ENCODE peak calls at places on chromosomes 16 and 17, in six cellular contexts. One of them, this sample, is unnamed.

GRCh38 chr17:9821921-9822320 is at the start of gene GSG1L2:
- DNase-seq in cardiac fibroblast: no peak
- DNase-seq in progenitor cell of endocrine pancreas: no peak
- DNase-seq in AG09319: no peak
- DNase-seq in omental fat pad: no peak
- DNase-seq in WTC11: no peak
- DNase-seq in this sample: no peak

GRCh38 chr16:87963400-87963799 is 12.2 kb downstream of the BANP start:
- DNase-seq in cardiac fibroblast: peak; percentile 93
- DNase-seq in WTC11: no peak
- DNase-seq in omental fat pad: no peak
- DNase-seq in progenitor cell of endocrine pancreas: no peak
- DNase-seq in AG09319: no peak
- DNase-seq in this sample: no peak

GRCh38 chr17:59754547-59754946 is 47.1 kb downstream of the VMP1 start:
- DNase-seq in AG09319: peak; percentile 55
- DNase-seq in progenitor cell of endocrine pancreas: no peak
- DNase-seq in WTC11: no peak
- DNase-seq in omental fat pad: no peak
- DNase-seq in cardiac fibroblast: peak; percentile 97
- DNase-seq in this sample: peak; percentile 74

GRCh38 chr17:42311240-42312034 is 23.1 kb downstream of the STAT5A start:
- DNase-seq in AG09319: peak; percentile 84
- DNase-seq in WTC11: peak; percentile 45
- DNase-seq in cardiac fibroblast: peak; percentile 93
- DNase-seq in omental fat pad: peak; percentile 73
- DNase-seq in progenitor cell of endocrine pancreas: no peak
- DNase-seq in this sample: peak; percentile 61

GRCh38 chr17:46877466-46877865 is 26.1 kb downstream of the WNT9B start:
- DNase-seq in omental fat pad: no peak
- DNase-seq in cardiac fibroblast: no peak
- DNase-seq in AG09319: no peak
- DNase-seq in WTC11: no peak
- DNase-seq in progenitor cell of endocrine pancreas: no peak
- DNase-seq in this sample: no peak

GRCh38 chr17:19876524-19877161 is 8.9 kb upstream of the ULK2 start:
- DNase-seq in omental fat pad: no peak
- DNase-seq in progenitor cell of endocrine pancreas: no peak
- DNase-seq in cardiac fibroblast: no peak
- DNase-seq in AG09319: no peak
- DNase-seq in WTC11: no peak
- DNase-seq in this sample: no peak

GRCh38 chr17:1730345-1731193 is 6.1 kb downstream of the WDR81 start:
- DNase-seq in progenitor cell of endocrine pancreas: no peak
- DNase-seq in cardiac fibroblast: peak; percentile 95
- DNase-seq in omental fat pad: peak; percentile 76
- DNase-seq in WTC11: no peak
- DNase-seq in AG09319: peak; percentile 67
- DNase-seq in this sample: no peak

GRCh38 chr16:27235055-27235937 is 32.0 kb downstream of the KDM8 start:
- DNase-seq in AG09319: peak; percentile 81
- DNase-seq in omental fat pad: peak; percentile 36
- DNase-seq in WTC11: peak; percentile 46
- DNase-seq in cardiac fibroblast: peak; percentile 96
- DNase-seq in progenitor cell of endocrine pancreas: no peak
- DNase-seq in this sample: no peak

GRCh38 chr17:958712-959451 is 20.7 kb downstream of the NXN start:
- DNase-seq in omental fat pad: no peak
- DNase-seq in AG09319: no peak
- DNase-seq in progenitor cell of endocrine pancreas: no peak
- DNase-seq in WTC11: no peak
- DNase-seq in cardiac fibroblast: no peak
- DNase-seq in this sample: no peak

GRCh38 chr17:28532063-28532960 is 20.1 kb downstream of the UNC119 start:
- DNase-seq in progenitor cell of endocrine pancreas: no peak
- DNase-seq in cardiac fibroblast: no peak
- DNase-seq in WTC11: no peak
- DNase-seq in AG09319: no peak
- DNase-seq in omental fat pad: no peak
- DNase-seq in this sample: no peak

GRCh38 chr17:64661981-64662773 is at the start of gene SMURF2:
- DNase-seq in AG09319: no peak
- DNase-seq in WTC11: peak; percentile 74
- DNase-seq in omental fat pad: peak; percentile 37
- DNase-seq in cardiac fibroblast: peak; percentile 57
- DNase-seq in progenitor cell of endocrine pancreas: peak; percentile 70
- DNase-seq in this sample: no peak

GRCh38 chr17:63780507-63780906 is 6.5 kb downstream of the DDX42 start:
- DNase-seq in omental fat pad: no peak
- DNase-seq in cardiac fibroblast: peak; percentile 27
- DNase-seq in WTC11: no peak
- DNase-seq in progenitor cell of endocrine pancreas: no peak
- DNase-seq in AG09319: no peak
- DNase-seq in this sample: no peak

GRCh38 chr17:21245703-21246102 is 7.5 kb downstream of the NATD1 start:
- DNase-seq in omental fat pad: no peak
- DNase-seq in cardiac fibroblast: no peak
- DNase-seq in progenitor cell of endocrine pancreas: no peak
- DNase-seq in WTC11: no peak
- DNase-seq in AG09319: no peak
- DNase-seq in this sample: no peak

GRCh38 chr16:49567940-49568339 is 194.3 kb downstream of the C16orf78 start:
- DNase-seq in cardiac fibroblast: no peak
- DNase-seq in WTC11: no peak
- DNase-seq in omental fat pad: no peak
- DNase-seq in progenitor cell of endocrine pancreas: no peak
- DNase-seq in AG09319: no peak
- DNase-seq in this sample: no peak

GRCh38 chr16:79599837-79600635 is 501 bp downstream of the MAF start:
- DNase-seq in AG09319: no peak
- DNase-seq in cardiac fibroblast: no peak
- DNase-seq in WTC11: peak; percentile 65
- DNase-seq in progenitor cell of endocrine pancreas: peak; percentile 47
- DNase-seq in omental fat pad: no peak
- DNase-seq in this sample: no peak

GRCh38 chr16:23699100-23699499 is 13.9 kb downstream of the ERN2 start:
- DNase-seq in omental fat pad: no peak
- DNase-seq in AG09319: no peak
- DNase-seq in cardiac fibroblast: no peak
- DNase-seq in progenitor cell of endocrine pancreas: no peak
- DNase-seq in WTC11: no peak
- DNase-seq in this sample: no peak

GRCh38 chr17:61399131-61400057 is at the start of gene TBX2:
- DNase-seq in AG09319: peak; percentile 98
- DNase-seq in progenitor cell of endocrine pancreas: no peak
- DNase-seq in WTC11: peak; percentile 64
- DNase-seq in cardiac fibroblast: peak; percentile 95
- DNase-seq in omental fat pad: no peak
- DNase-seq in this sample: no peak

GRCh38 chr17:82283208-82283749 is 9.8 kb upstream of the CSNK1D start:
- DNase-seq in cardiac fibroblast: peak; percentile 87
- DNase-seq in AG09319: no peak
- DNase-seq in omental fat pad: no peak
- DNase-seq in progenitor cell of endocrine pancreas: no peak
- DNase-seq in WTC11: no peak
- DNase-seq in this sample: no peak

GRCh38 chr16:77206533-77206932 is 7.3 kb downstream of the SYCE1L start:
- DNase-seq in progenitor cell of endocrine pancreas: no peak
- DNase-seq in omental fat pad: no peak
- DNase-seq in AG09319: no peak
- DNase-seq in cardiac fibroblast: peak; percentile 17
- DNase-seq in WTC11: no peak
- DNase-seq in this sample: no peak

GRCh38 chr16:3791701-3792100 is 74.4 kb upstream of the TRAP1 start:
- DNase-seq in WTC11: no peak
- DNase-seq in progenitor cell of endocrine pancreas: no peak
- DNase-seq in omental fat pad: no peak
- DNase-seq in cardiac fibroblast: no peak
- DNase-seq in AG09319: no peak
- DNase-seq in this sample: no peak

GRCh38 chr17:2050246-2050866 is 4.5 kb upstream of the HIC1 start:
- DNase-seq in progenitor cell of endocrine pancreas: peak; percentile 53
- DNase-seq in AG09319: no peak
- DNase-seq in WTC11: peak; percentile 68
- DNase-seq in cardiac fibroblast: peak; percentile 59
- DNase-seq in omental fat pad: no peak
- DNase-seq in this sample: no peak

GRCh38 chr17:70767102-70767701 is 597.9 kb downstream of the KCNJ2 start:
- DNase-seq in WTC11: no peak
- DNase-seq in cardiac fibroblast: peak; percentile 70
- DNase-seq in AG09319: no peak
- DNase-seq in omental fat pad: no peak
- DNase-seq in progenitor cell of endocrine pancreas: no peak
- DNase-seq in this sample: no peak

GRCh38 chr16:13992322-13992721 is 72.4 kb downstream of the ERCC4 start:
- DNase-seq in cardiac fibroblast: no peak
- DNase-seq in progenitor cell of endocrine pancreas: no peak
- DNase-seq in AG09319: no peak
- DNase-seq in omental fat pad: no peak
- DNase-seq in WTC11: no peak
- DNase-seq in this sample: no peak

GRCh38 chr17:40442392-40443195 is 656 bp upstream of the IGFBP4 start:
- DNase-seq in omental fat pad: no peak
- DNase-seq in WTC11: no peak
- DNase-seq in AG09319: no peak
- DNase-seq in progenitor cell of endocrine pancreas: no peak
- DNase-seq in cardiac fibroblast: peak; percentile 54
- DNase-seq in this sample: no peak

GRCh38 chr17:8153550-8153956 is 1.3 kb upstream of the PER1 start:
- DNase-seq in omental fat pad: peak; percentile 69
- DNase-seq in WTC11: no peak
- DNase-seq in progenitor cell of endocrine pancreas: no peak
- DNase-seq in cardiac fibroblast: peak; percentile 99
- DNase-seq in AG09319: peak; percentile 85
- DNase-seq in this sample: peak; percentile 94

GRCh38 chr17:76866774-76867577 is 1.2 kb upstream of the MGAT5B start:
- DNase-seq in WTC11: no peak
- DNase-seq in AG09319: no peak
- DNase-seq in progenitor cell of endocrine pancreas: no peak
- DNase-seq in cardiac fibroblast: peak; percentile 59
- DNase-seq in omental fat pad: no peak
- DNase-seq in this sample: peak; percentile 15

GRCh38 chr17:73420897-73421296 is 109.1 kb upstream of the CDC42EP4 start:
- DNase-seq in WTC11: no peak
- DNase-seq in progenitor cell of endocrine pancreas: no peak
- DNase-seq in cardiac fibroblast: peak; percentile 18
- DNase-seq in AG09319: no peak
- DNase-seq in omental fat pad: no peak
- DNase-seq in this sample: no peak

GRCh38 chr17:43341705-43342600 is 56.8 kb upstream of the ARL4D start:
- DNase-seq in AG09319: no peak
- DNase-seq in progenitor cell of endocrine pancreas: no peak
- DNase-seq in WTC11: no peak
- DNase-seq in cardiac fibroblast: peak; percentile 59
- DNase-seq in omental fat pad: no peak
- DNase-seq in this sample: no peak

DNA sequence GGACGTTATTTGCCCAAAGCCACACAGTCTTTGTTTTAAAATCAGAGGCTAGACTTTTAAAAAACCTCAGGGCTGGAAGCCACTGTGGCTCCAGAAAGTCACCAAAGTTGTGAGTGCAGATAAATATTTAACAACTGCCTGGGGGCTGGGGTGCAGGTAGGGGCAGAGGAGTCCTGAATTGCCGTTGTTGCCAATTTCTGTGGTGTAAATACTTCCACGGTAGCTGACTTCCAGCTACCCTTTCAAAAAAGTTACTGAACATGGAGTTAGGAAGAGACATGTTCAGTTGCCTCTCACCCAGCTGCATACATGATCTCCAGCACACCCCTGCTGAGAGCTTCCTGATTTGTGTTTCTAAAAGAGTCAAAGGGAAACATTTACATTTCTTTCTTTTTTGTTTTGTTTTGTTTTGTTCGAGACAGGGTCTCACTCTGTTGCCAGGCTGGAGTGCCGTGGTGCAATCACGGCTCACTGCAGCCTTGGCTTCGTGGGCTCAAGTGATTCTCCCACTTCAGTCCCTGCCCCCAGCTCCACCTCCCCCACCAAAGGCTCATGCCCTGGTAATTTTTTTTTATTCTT is 58.7 kb downstream of the PLXDC1 start:
- DNase-seq in omental fat pad: no peak
- DNase-seq in cardiac fibroblast: no peak
- DNase-seq in AG09319: no peak
- DNase-seq in WTC11: no peak
- DNase-seq in progenitor cell of endocrine pancreas: no peak
- DNase-seq in this sample: no peak
- TF ChIP-seq CTCF in omental fat pad: no peak
- TF ChIP-seq CTCF in cardiac fibroblast: no peak
- TF ChIP-seq CTCF in AG09319: no peak
- TF ChIP-seq CTCF in WTC11: no peak
- TF ChIP-seq CTCF in progenitor cell of endocrine pancreas: no peak
- TF ChIP-seq CTCF in this sample: no peak

GRCh38 chr17:48293319-48294192 is 136.5 kb downstream of the SKAP1 start:
- DNase-seq in WTC11: no peak
- DNase-seq in omental fat pad: no peak
- DNase-seq in AG09319: no peak
- DNase-seq in progenitor cell of endocrine pancreas: no peak
- DNase-seq in cardiac fibroblast: no peak
- DNase-seq in this sample: no peak
- TF ChIP-seq CTCF in WTC11: no peak
- TF ChIP-seq CTCF in omental fat pad: no peak
- TF ChIP-seq CTCF in AG09319: no peak
- TF ChIP-seq CTCF in progenitor cell of endocrine pancreas: no peak
- TF ChIP-seq CTCF in cardiac fibroblast: no peak
- TF ChIP-seq CTCF in this sample: no peak

GRCh38 chr16:56842133-56842532 is 22.9 kb upstream of the SLC12A3 start:
- DNase-seq in AG09319: no peak
- DNase-seq in progenitor cell of endocrine pancreas: no peak
- DNase-seq in WTC11: no peak
- DNase-seq in omental fat pad: no peak
- DNase-seq in cardiac fibroblast: no peak
- DNase-seq in this sample: no peak
- TF ChIP-seq CTCF in AG09319: no peak
- TF ChIP-seq CTCF in progenitor cell of endocrine pancreas: no peak
- TF ChIP-seq CTCF in WTC11: no peak
- TF ChIP-seq CTCF in omental fat pad: no peak
- TF ChIP-seq CTCF in cardiac fibroblast: no peak
- TF ChIP-seq CTCF in this sample: no peak

DNA sequence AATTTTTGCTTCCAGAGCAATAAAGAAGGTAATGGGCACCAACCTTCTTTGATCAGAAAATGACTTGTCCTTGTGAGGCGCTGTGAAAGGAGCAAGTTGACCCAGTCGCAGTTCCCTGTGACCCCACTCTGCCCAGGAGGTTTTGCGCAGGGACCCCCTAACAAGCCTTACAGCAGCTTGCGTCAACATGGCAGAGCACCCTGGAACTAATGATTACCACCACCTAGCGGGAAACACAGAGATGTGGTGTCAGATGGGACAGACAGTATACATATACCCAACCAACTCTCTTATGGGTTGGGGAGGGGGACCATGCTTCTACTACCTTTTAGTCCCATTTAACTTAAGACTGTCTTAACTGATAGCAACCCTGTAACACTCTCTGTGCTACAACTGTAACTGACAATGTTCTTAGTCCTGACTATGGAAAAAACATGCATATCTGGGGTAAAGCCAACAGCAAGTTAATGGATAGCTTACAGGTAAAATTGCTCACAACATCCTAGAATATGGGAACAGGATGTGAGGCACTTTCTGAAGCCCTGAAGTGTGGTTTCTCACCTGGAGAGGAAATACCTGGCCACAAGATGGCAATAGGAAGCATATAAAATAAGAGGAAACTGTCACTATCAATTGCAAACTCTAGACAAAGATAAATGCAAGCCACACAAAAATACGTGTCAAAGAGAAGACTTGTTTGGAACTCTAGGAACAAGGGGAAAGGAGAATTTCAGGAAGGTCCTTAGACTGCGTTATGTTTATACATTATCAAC is 3.0 kb downstream of the KARS1 start:
- DNase-seq in cardiac fibroblast: no peak
- DNase-seq in omental fat pad: no peak
- DNase-seq in WTC11: no peak
- DNase-seq in progenitor cell of endocrine pancreas: no peak
- DNase-seq in AG09319: no peak
- DNase-seq in this sample: no peak
- TF ChIP-seq CTCF in cardiac fibroblast: no peak
- TF ChIP-seq CTCF in omental fat pad: no peak
- TF ChIP-seq CTCF in WTC11: no peak
- TF ChIP-seq CTCF in progenitor cell of endocrine pancreas: no peak
- TF ChIP-seq CTCF in AG09319: no peak
- TF ChIP-seq CTCF in this sample: peak; percentile 23

This sample was measured in epithelial cell of proximal tubule.